ENCODE peak calls at places on chromosome 3, in nine cellular contexts. Z is HCT116, H is GM23338, C is hepatocyte, T is neural progenitor cell, P is PC-3, J is OCI-LY7, Y is SK-N-SH, I is MM.1S. S is an unnamed sample.

GRCh38 chr3:149435936-149436885 is 38.3 kb upstream of the TM4SF4 start:
- DNase-seq in Z (no peak), H (peak), C (no peak), T (no peak), P (no peak), J (no peak), Y (no peak), I (no peak), S (peak)

GRCh38 chr3:39203862-39204261 is 11.5 kb upstream of the XIRP1 start:
- DNase-seq in Z (no peak), H (no peak), C (no peak), T (no peak), P (no peak), J (no peak), Y (no peak), I (no peak), S (no peak)

GRCh38 chr3:159726231-159726964 is 262.2 kb upstream of the IL12A start:
- DNase-seq in Z (peak), H (no peak), C (no peak), T (no peak), P (peak), J (no peak), Y (no peak), I (peak), S (peak)

GRCh38 chr3:180680097-180680430 is 775 bp upstream of the CCDC39 start:
- DNase-seq in Z (no peak), H (peak), C (peak), T (peak), P (no peak), J (peak), Y (peak), I (peak), S (peak)

GRCh38 chr3:128983293-128984069 is 10.4 kb downstream of the CFAP92 start:
- DNase-seq in Z (no peak), H (no peak), C (no peak), T (peak), P (no peak), J (no peak), Y (no peak), I (no peak), S (no peak)

GRCh38 chr3:113495035-113495434 is 19.9 kb downstream of the SPICE1 start:
- DNase-seq in Z (peak), H (peak), C (peak), T (peak), P (peak), J (peak), Y (no peak), I (peak), S (peak)

GRCh38 chr3:14505001-14505802 is 34.9 kb downstream of the GRIP2 start:
- DNase-seq in Z (no peak), H (no peak), C (no peak), T (no peak), P (no peak), J (no peak), Y (no peak), I (no peak), S (no peak)

GRCh38 chr3:54093849-54094248 is 28.5 kb upstream of the CACNA2D3 start:
- DNase-seq in Z (no peak), H (no peak), C (no peak), T (no peak), P (no peak), J (no peak), Y (no peak), I (no peak), S (no peak)

GRCh38 chr3:127374626-127375010 is 86.8 kb upstream of the PRR20G start:
- DNase-seq in Z (no peak), H (no peak), C (no peak), T (no peak), P (no peak), J (no peak), Y (no peak), I (no peak), S (no peak)

GRCh38 chr3:142586803-142587406 is 8.4 kb upstream of the ATR start:
- DNase-seq in Z (peak), H (peak), C (peak), T (peak), P (peak), J (peak), Y (peak), I (peak), S (peak)

GRCh38 chr3:128895843-128896365 is 16.5 kb downstream of the ACAD9 start:
- DNase-seq in Z (no peak), H (no peak), C (no peak), T (no peak), P (no peak), J (no peak), Y (no peak), I (no peak), S (no peak)

GRCh38 chr3:11638669-11639402 is 4.9 kb downstream of the VGLL4 start:
- DNase-seq in Z (no peak), H (peak), C (no peak), T (peak), P (no peak), J (no peak), Y (peak), I (no peak), S (peak)

GRCh38 chr3:192332386-192333291 is 394.7 kb downstream of the FGF12 start:
- DNase-seq in Z (no peak), H (peak), C (no peak), T (peak), P (no peak), J (no peak), Y (no peak), I (no peak), S (no peak)

GRCh38 chr3:70476174-70476573 is 163.7 kb upstream of the MDFIC2 start:
- DNase-seq in Z (no peak), H (peak), C (no peak), T (no peak), P (no peak), J (no peak), Y (no peak), I (no peak), S (no peak)

GRCh38 chr3:157443873-157444770 is 7.5 kb downstream of the PTX3 start:
- DNase-seq in Z (no peak), H (no peak), C (no peak), T (no peak), P (no peak), J (no peak), Y (no peak), I (no peak), S (peak)

GRCh38 chr3:128410669-128411573 is 55.8 kb downstream of the DNAJB8 start:
- DNase-seq in Z (no peak), H (no peak), C (no peak), T (no peak), P (no peak), J (no peak), Y (no peak), I (no peak), S (no peak)

GRCh38 chr3:15151166-15151565 is 52.2 kb upstream of the RBSN start:
- DNase-seq in Z (no peak), H (no peak), C (no peak), T (no peak), P (peak), J (no peak), Y (no peak), I (no peak), S (no peak)

GRCh38 chr3:52237659-52238172 is 1.2 kb downstream of the TWF2 start:
- DNase-seq in Z (peak), H (peak), C (peak), T (no peak), P (peak), J (no peak), Y (peak), I (no peak), S (peak)
- TF ChIP-seq EZH2phosphoT487 in Z (no peak), H (no peak), C (no peak), T (no peak), P (no peak), J (no peak), Y (no peak), I (no peak), S (no peak)

GRCh38 chr3:188287339-188287738 is 133.4 kb downstream of the LPP start:
- DNase-seq in Z (no peak), H (no peak), C (no peak), T (no peak), P (no peak), J (no peak), Y (no peak), I (no peak), S (no peak)
- H3K4me2 ChIP-seq in Z (no peak), H (no peak), C (no peak), T (no peak), P (no peak), J (no peak), Y (no peak), I (no peak), S (no peak)

GRCh38 chr3:102457644-102458043 is 22.8 kb downstream of the ZPLD1 start:
- DNase-seq in Z (no peak), H (no peak), C (no peak), T (no peak), P (no peak), J (no peak), Y (no peak), I (no peak), S (no peak)

GRCh38 chr3:102466001-102466400 is 31.2 kb downstream of the ZPLD1 start:
- DNase-seq in Z (peak), H (peak), C (no peak), T (no peak), P (peak), J (no peak), Y (no peak), I (peak), S (no peak)

GRCh38 chr3:102464261-102464660 is 29.4 kb downstream of the ZPLD1 start:
- DNase-seq in Z (no peak), H (no peak), C (no peak), T (no peak), P (no peak), J (no peak), Y (no peak), I (no peak), S (no peak)

DNA sequence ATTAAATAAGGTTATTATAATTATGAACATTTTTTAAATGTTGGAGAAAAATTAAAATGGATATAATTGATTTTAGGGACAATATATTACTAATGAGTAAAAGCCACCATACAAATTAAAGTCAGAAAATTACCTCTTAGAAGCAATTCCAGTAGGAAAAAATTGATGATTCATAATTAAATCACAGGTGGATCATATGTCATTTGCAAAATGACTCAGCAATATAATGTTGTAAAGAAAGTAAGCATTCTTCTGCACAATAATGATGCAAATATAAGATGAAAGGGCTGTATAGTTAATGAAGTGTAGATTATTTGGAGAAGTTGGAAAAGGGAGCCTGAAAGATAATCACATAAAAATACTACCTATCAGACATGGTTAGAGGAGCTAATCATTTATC is 25.8 kb downstream of the ZPLD1 start:
- DNase-seq in Z (no peak), H (no peak), C (no peak), T (no peak), P (peak), J (no peak), Y (no peak), I (no peak), S (peak)
- TF ChIP-seq EZH2phosphoT487 in Z (no peak), H (no peak), C (no peak), T (no peak), P (no peak), J (no peak), Y (no peak), I (no peak), S (no peak)

GRCh38 chr3:173774275-173774674 is 376.7 kb downstream of the NLGN1 start:
- DNase-seq in Z (no peak), H (no peak), C (no peak), T (no peak), P (no peak), J (no peak), Y (no peak), I (no peak), S (no peak)
- H3K4me2 ChIP-seq in Z (no peak), H (no peak), C (no peak), T (no peak), P (no peak), J (no peak), Y (no peak), I (no peak), S (no peak)

DNA sequence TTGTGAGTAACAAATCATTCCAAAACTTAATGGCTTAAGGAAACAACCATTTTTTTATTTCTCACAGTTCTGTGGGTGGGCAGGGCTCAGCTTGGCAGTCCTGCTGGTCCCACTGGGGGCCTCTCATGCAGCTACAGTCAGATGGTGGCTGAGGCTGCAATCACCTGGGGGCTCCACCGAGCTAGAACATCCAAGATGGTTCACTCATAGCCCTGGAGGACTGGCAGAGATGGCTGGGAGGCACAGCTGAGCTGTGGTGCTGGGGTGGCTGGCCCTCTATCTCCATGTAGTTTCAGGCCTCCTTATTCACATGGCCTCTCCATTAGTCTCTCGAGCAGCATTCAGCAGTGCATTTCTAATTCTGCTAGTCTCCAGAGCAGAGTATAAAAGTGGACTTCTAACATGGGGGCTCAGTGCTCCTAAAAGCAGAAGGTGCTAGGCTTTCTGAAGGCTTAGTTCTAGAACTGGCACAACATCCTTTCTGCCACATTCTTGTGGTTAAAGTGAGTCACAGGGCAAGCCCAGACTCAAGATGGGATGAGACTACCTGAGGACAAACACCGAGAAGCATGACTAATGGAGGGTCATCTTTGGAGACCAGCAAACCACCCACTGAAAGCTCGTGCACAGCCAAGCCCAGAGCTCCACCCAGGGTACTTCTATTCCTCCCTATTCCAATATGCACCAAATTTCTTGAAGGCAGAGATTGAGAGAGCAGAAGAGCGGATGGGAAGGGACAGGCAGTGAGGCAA is 6.3 kb downstream of the CAV3 start:
- DNase-seq in Z (peak), H (no peak), C (no peak), T (no peak), P (peak), J (no peak), Y (no peak), I (peak), S (peak)
- TF ChIP-seq EZH2phosphoT487 in Z (no peak), H (no peak), C (no peak), T (no peak), P (no peak), J (no peak), Y (no peak), I (no peak), S (no peak)

GRCh38 chr3:177624523-177625495 is 427.5 kb upstream of the TBL1XR1 start:
- DNase-seq in Z (no peak), H (no peak), C (no peak), T (no peak), P (peak), J (no peak), Y (no peak), I (no peak), S (no peak)

GRCh38 chr3:177626014-177626413 is 428.7 kb upstream of the TBL1XR1 start:
- DNase-seq in Z (no peak), H (no peak), C (no peak), T (no peak), P (no peak), J (no peak), Y (no peak), I (no peak), S (no peak)

GRCh38 chr3:177622520-177622919 is 425.2 kb upstream of the TBL1XR1 start:
- DNase-seq in Z (no peak), H (peak), C (no peak), T (no peak), P (peak), J (no peak), Y (no peak), I (no peak), S (no peak)

GRCh38 chr3:177620073-177620472 is 422.8 kb upstream of the TBL1XR1 start:
- DNase-seq in Z (no peak), H (no peak), C (no peak), T (no peak), P (no peak), J (no peak), Y (no peak), I (no peak), S (no peak)

GRCh38 chr3:177622982-177623617 is 425.8 kb upstream of the TBL1XR1 start:
- DNase-seq in Z (no peak), H (no peak), C (no peak), T (no peak), P (no peak), J (no peak), Y (no peak), I (no peak), S (no peak)
- H3K4me2 ChIP-seq in Z (no peak), H (no peak), C (no peak), T (no peak), P (peak), J (no peak), Y (no peak), I (no peak), S (no peak)

DNA sequence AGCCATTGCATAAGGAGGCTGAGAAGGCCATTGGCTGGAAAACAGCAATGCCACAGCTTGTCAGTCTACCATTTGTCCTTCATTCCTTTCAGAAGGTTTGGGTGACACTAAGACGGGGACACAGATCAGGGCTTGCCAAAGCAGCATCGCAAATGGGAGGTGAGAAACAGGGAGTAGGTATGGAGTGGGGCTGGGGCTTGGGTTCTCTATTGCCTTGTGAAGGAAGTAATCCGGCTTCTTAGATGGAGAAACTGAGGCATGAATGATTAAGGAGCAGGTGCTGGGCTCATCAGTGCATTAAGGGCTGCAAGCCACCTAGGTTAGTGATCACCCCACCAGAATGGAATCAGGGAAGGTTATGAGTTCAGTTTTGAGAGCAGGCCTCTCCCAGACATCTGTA is 115.6 kb upstream of the NMNAT3 start:
- DNase-seq in Z (no peak), H (no peak), C (no peak), T (no peak), P (no peak), J (no peak), Y (no peak), I (no peak), S (no peak)
- TF ChIP-seq EZH2phosphoT487 in Z (no peak), H (no peak), C (no peak), T (no peak), P (no peak), J (no peak), Y (no peak), I (no peak), S (no peak)

GRCh38 chr3:1528621-1529020 is 435.8 kb downstream of the CNTN6 start:
- DNase-seq in Z (no peak), H (no peak), C (no peak), T (no peak), P (no peak), J (no peak), Y (no peak), I (peak), S (no peak)
- H3K4me2 ChIP-seq in Z (no peak), H (no peak), C (no peak), T (no peak), P (no peak), J (no peak), Y (no peak), I (peak), S (no peak)

GRCh38 chr3:144775581-144775980 is 804.0 kb downstream of the DIPK2A start:
- DNase-seq in Z (no peak), H (no peak), C (no peak), T (no peak), P (no peak), J (no peak), Y (no peak), I (no peak), S (no peak)
- TF ChIP-seq EZH2phosphoT487 in Z (no peak), H (no peak), C (no peak), T (no peak), P (no peak), J (no peak), Y (no peak), I (no peak), S (no peak)

GRCh38 chr3:57755368-57756021 is 614 bp upstream of the SLMAP start:
- DNase-seq in Z (peak), H (peak), C (peak), T (peak), P (peak), J (peak), Y (peak), I (peak), S (peak)

GRCh38 chr3:57753016-57753415 is 3.1 kb upstream of the SLMAP start:
- DNase-seq in Z (no peak), H (no peak), C (no peak), T (no peak), P (no peak), J (no peak), Y (no peak), I (no peak), S (no peak)

GRCh38 chr3:57749542-57749941 is 6.6 kb upstream of the SLMAP start:
- DNase-seq in Z (no peak), H (no peak), C (no peak), T (no peak), P (no peak), J (no peak), Y (no peak), I (no peak), S (no peak)

GRCh38 chr3:57756022-57756527 is at the start of gene SLMAP:
- DNase-seq in Z (peak), H (peak), C (peak), T (peak), P (peak), J (peak), Y (peak), I (peak), S (peak)

GRCh38 chr3:57752307-57752706 is 3.8 kb upstream of the SLMAP start:
- DNase-seq in Z (peak), H (no peak), C (peak), T (no peak), P (peak), J (no peak), Y (no peak), I (no peak), S (peak)
- H3K4me2 ChIP-seq in Z (peak), H (no peak), C (peak), T (no peak), P (peak), J (no peak), Y (no peak), I (no peak), S (peak)

S was measured in GM23248.